ENCODE peak calls at places on chromosome 11, in six cellular contexts. Q, P, U, Z, I and F are unnamed samples.

GRCh38 chr11:75350743-75351540 is 519 bp downstream of the ARRB1 start:
- DNase-seq in Q (no peak), P (peak; percentile 45), U (peak; percentile 52), Z (peak; percentile 46), I (no peak), F (no peak)

GRCh38 chr11:61866231-61866957 is 25.0 kb downstream of the FADS3 start:
- DNase-seq in Q (no peak), P (no peak), U (no peak), Z (no peak), I (no peak), F (no peak)

GRCh38 chr11:102946237-102946636 is 9.3 kb downstream of the MMP13 start:
- DNase-seq in Q (no peak), P (no peak), U (no peak), Z (no peak), I (no peak), F (no peak)

GRCh38 chr11:46183819-46184218 is 62.6 kb upstream of the PHF21A start:
- DNase-seq in Q (peak; percentile 23), P (no peak), U (no peak), Z (peak; percentile 84), I (no peak), F (peak; percentile 19)

GRCh38 chr11:23021287-23021863 is 161.1 kb upstream of the CCDC179 start:
- DNase-seq in Q (peak; percentile 14), P (no peak), U (no peak), Z (peak; percentile 51), I (peak; percentile 39), F (no peak)

GRCh38 chr11:57094206-57094940 is 87.4 kb upstream of the LRRC55 start:
- DNase-seq in Q (no peak), P (no peak), U (no peak), Z (peak; percentile 21), I (no peak), F (peak; percentile 5)

GRCh38 chr11:61090982-61091372 is 11.3 kb upstream of the CD5 start:
- DNase-seq in Q (no peak), P (peak; percentile 6), U (no peak), Z (no peak), I (no peak), F (no peak)

GRCh38 chr11:44630511-44631210 is 65.2 kb downstream of the CD82 start:
- DNase-seq in Q (no peak), P (no peak), U (no peak), Z (no peak), I (no peak), F (no peak)

GRCh38 chr11:102730036-102730815 is 5.5 kb upstream of the MMP8 start:
- DNase-seq in Q (no peak), P (no peak), U (no peak), Z (peak; percentile 57), I (no peak), F (peak; percentile 1)

GRCh38 chr11:36380296-36381004 is 84.4 kb downstream of the PRR5L start:
- DNase-seq in Q (no peak), P (no peak), U (no peak), Z (no peak), I (no peak), F (no peak)

GRCh38 chr11:70503201-70503877 is 105.0 kb downstream of the CTTN start:
- DNase-seq in Q (no peak), P (no peak), U (no peak), Z (no peak), I (no peak), F (no peak)

GRCh38 chr11:35138949-35139881 is at the start of gene CD44:
- DNase-seq in Q (peak; percentile 72), P (peak; percentile 79), U (peak; percentile 83), Z (peak; percentile 86), I (peak; percentile 18), F (peak; percentile 83)

GRCh38 chr11:79626135-79626748 is 185.4 kb upstream of the TENM4 start:
- DNase-seq in Q (no peak), P (no peak), U (no peak), Z (peak; percentile 2), I (no peak), F (no peak)

GRCh38 chr11:2300936-2301630 is 635 bp downstream of the C11orf21 start:
- DNase-seq in Q (no peak), P (no peak), U (peak; percentile 51), Z (no peak), I (no peak), F (no peak)

GRCh38 chr11:84425704-84426103 is 1139.5 kb upstream of the CCDC90B start:
- DNase-seq in Q (no peak), P (no peak), U (no peak), Z (no peak), I (no peak), F (no peak)

GRCh38 chr11:48167380-48167779 is 49.2 kb upstream of the OR4B1 start:
- DNase-seq in Q (no peak), P (no peak), U (no peak), Z (no peak), I (no peak), F (no peak)

GRCh38 chr11:126766425-126766824 is 234.1 kb downstream of the KIRREL3 start:
- DNase-seq in Q (no peak), P (no peak), U (no peak), Z (no peak), I (no peak), F (no peak)

GRCh38 chr11:83194284-83195175 is 1.0 kb downstream of the ANKRD42 start:
- DNase-seq in Q (peak; percentile 55), P (peak; percentile 76), U (peak; percentile 69), Z (peak; percentile 77), I (peak; percentile 26), F (peak; percentile 47)

GRCh38 chr11:123360267-123360936 is 69.7 kb upstream of the GRAMD1B start:
- DNase-seq in Q (no peak), P (no peak), U (no peak), Z (no peak), I (no peak), F (no peak)

GRCh38 chr11:46306296-46306853 is 28.9 kb downstream of the CREB3L1 start:
- DNase-seq in Q (no peak), P (no peak), U (no peak), Z (peak; percentile 61), I (no peak), F (no peak)

GRCh38 chr11:44564653-44565007 is 833 bp upstream of the CD82 start:
- DNase-seq in Q (peak; percentile 76), P (no peak), U (no peak), Z (peak; percentile 84), I (no peak), F (peak; percentile 84)

GRCh38 chr11:116843661-116844060 is 6.2 kb upstream of the APOA1 start:
- DNase-seq in Q (no peak), P (no peak), U (no peak), Z (no peak), I (no peak), F (no peak)

GRCh38 chr11:107777094-107777493 is 65.2 kb upstream of the SLN start:
- DNase-seq in Q (no peak), P (no peak), U (no peak), Z (no peak), I (no peak), F (no peak)

GRCh38 chr11:34997872-34998548 is 81.6 kb downstream of the PDHX start:
- DNase-seq in Q (no peak), P (no peak), U (peak; percentile 34), Z (peak; percentile 58), I (no peak), F (peak; percentile 33)

GRCh38 chr11:122344281-122344680 is 228.3 kb upstream of the BLID start:
- DNase-seq in Q (no peak), P (no peak), U (no peak), Z (peak; percentile 94), I (no peak), F (no peak)
- H3K4me1 ChIP-seq in Q (peaks cover 21% of the 10 kb centered on the region), P (no peaks in the 10 kb centered on the region), U (no peaks in the 10 kb centered on the region), Z (peaks cover 20% of the 10 kb centered on the region), I (peaks cover 3% of the 10 kb centered on the region), F (no peaks in the 10 kb centered on the region)

DNA sequence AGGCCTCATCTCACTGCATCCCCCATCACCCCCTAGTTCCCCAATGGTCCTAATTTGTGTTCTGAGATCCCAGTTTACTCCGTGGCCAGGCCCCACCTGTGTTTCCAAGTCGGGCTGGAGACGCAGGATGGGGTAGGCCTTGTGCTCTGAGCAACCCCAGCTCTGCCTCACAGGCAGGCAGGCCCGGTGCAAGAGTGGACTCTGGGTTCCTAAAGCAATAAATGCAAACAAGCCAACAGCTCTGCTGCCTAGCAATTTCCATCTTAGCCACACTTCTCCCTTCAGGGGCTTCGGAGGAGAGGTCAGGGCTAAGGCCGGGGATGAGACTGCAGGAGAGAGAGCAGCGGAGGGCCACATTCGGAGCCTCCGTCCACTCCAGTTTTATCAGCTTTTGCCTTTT is 2.5 kb upstream of the EPS8L2 start:
- DNase-seq in Q (no peak), P (no peak), U (no peak), Z (no peak), I (no peak), F (no peak)
- H3K27ac ChIP-seq in Q (no peak overlapping the region), P (peak overlapping the region; percentile 47), U (no peak overlapping the region), Z (no peak overlapping the region), I (no peak overlapping the region), F (no peak overlapping the region)

DNA sequence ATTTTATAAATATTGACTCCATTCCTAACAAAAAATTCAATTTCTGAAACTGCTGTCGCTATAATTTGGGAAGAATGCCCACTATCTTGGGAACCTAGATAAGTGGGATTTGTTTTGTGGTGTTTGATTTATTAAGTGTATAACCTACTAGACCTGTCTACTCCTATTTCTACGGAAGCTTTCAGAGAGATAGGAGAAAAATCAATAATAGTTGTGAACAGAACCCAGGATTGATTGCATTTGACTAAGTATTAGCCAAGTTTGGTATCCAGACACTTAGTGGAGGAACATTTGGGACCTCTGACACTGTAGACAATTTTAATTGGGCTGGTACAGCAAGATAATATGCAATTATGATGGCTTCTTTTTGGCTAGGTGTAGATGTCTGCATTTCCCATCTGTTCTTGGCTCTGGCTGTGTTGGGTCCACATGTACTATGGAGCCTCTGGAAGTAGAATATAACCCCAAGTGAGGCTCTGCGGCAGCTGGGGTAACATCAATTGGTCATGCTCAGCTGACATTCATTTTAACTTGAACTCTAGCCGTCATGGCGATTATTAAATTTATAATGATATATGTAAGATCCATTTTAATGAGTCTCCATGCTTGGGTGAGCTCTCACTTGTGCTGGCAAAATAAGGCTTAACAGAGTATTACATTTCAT is 111.5 kb upstream of the E2F8 start:
- DNase-seq in Q (no peak), P (no peak), U (no peak), Z (no peak), I (no peak), F (no peak)
- H3K4me1 ChIP-seq in Q (no peaks in the 10 kb centered on the region), P (no peaks in the 10 kb centered on the region), U (no peaks in the 10 kb centered on the region), Z (no peaks in the 10 kb centered on the region), I (peaks cover 19% of the 10 kb centered on the region), F (no peaks in the 10 kb centered on the region)

GRCh38 chr11:8665222-8665621 is 17.2 kb downstream of the TRIM66 start:
- DNase-seq in Q (no peak), P (no peak), U (no peak), Z (no peak), I (no peak), F (no peak)

GRCh38 chr11:8656291-8656690 is 26.2 kb downstream of the TRIM66 start:
- DNase-seq in Q (no peak), P (no peak), U (no peak), Z (no peak), I (no peak), F (no peak)

GRCh38 chr11:8658210-8658968 is 24.1 kb downstream of the TRIM66 start:
- DNase-seq in Q (no peak), P (no peak), U (no peak), Z (peak; percentile 5), I (no peak), F (no peak)

DNA sequence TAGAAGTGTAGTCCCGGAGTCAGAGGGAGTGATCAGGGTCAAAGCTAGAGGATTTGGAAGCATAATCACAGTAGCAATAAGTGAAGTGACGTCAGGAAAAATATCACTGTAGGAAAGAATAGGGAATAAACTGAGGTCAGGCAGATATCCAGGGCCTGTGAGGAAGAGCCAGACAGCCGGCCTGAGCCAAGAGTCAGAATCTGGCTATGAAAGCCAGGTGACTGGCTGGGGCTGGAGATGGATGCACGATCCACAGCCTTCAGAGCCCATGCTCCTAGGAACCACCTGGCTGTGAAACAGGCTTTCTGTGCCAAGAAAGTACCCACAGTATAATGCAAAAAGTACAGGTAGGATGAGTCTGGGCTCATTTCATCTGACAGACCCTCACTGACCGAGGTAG is 21.4 kb downstream of the TRIM66 start:
- DNase-seq in Q (no peak), P (peak; percentile 27), U (no peak), Z (no peak), I (no peak), F (no peak)
- H3K27ac ChIP-seq in Q (no peak overlapping the region), P (no peak overlapping the region), U (no peak overlapping the region), Z (no peak overlapping the region), I (no peak overlapping the region), F (no peak overlapping the region)